ENCODE peak calls at places on chromosomes 3 and 15, in four cellular contexts. O is GM12878, M is HepG2, L is K562. D is an unnamed sample.

GRCh38 chr3:132283440-132283839 is 33.8 kb upstream of the ACP3 start:
- DNase-seq in O (no peak), M (no peak), L (no peak), D (no peak)

GRCh38 chr15:22904736-22905135 is 66.3 kb downstream of the NIPA2 start:
- DNase-seq in O (no peak), M (no peak), L (no peak), D (no peak)

GRCh38 chr3:103532986-103533385 is 1098.2 kb downstream of the ZPLD1 start:
- DNase-seq in O (no peak), M (no peak), L (no peak), D (no peak)

GRCh38 chr3:8938021-8938420 is 25.3 kb downstream of the RAD18 start:
- DNase-seq in O (no peak), M (peak; percentile 45), L (no peak), D (peak; percentile 6)

GRCh38 chr15:68578175-68578959 is 426 bp upstream of the CORO2B start:
- DNase-seq in O (no peak), M (no peak), L (no peak), D (peak; percentile 48)

GRCh38 chr3:115478359-115478758 is 145.0 kb upstream of the GAP43 start:
- DNase-seq in O (no peak), M (no peak), L (no peak), D (no peak)

GRCh38 chr3:47601310-47601709 is 22.6 kb upstream of the CSPG5 start:
- DNase-seq in O (no peak), M (no peak), L (no peak), D (no peak)

GRCh38 chr3:87260270-87260669 is 16.1 kb downstream of the POU1F1 start:
- DNase-seq in O (no peak), M (peak; percentile 39), L (peak; percentile 12), D (peak; percentile 26)

GRCh38 chr3:44355634-44356033 is 17.1 kb downstream of the TCAIM start:
- DNase-seq in O (no peak), M (peak; percentile 9), L (peak; percentile 23), D (no peak)

GRCh38 chr3:44363591-44363990 is 25.0 kb downstream of the TCAIM start:
- DNase-seq in O (no peak), M (peak; percentile 82), L (no peak), D (no peak)

GRCh38 chr3:44353355-44353924 is 14.9 kb downstream of the TCAIM start:
- DNase-seq in O (no peak), M (no peak), L (no peak), D (no peak)

GRCh38 chr3:44359146-44359751 is 20.7 kb downstream of the TCAIM start:
- DNase-seq in O (no peak), M (peak; percentile 96), L (no peak), D (no peak)
- TF ChIP-seq TARDBP in O (no peak), M (peak; percentile 79), L (no peak), D (no peak)

GRCh38 chr3:192918275-192918588 is 576 bp upstream of the MB21D2 start:
- DNase-seq in O (no peak), M (no peak), L (no peak), D (no peak)

GRCh38 chr3:192915724-192916123 is 1.9 kb downstream of the MB21D2 start:
- DNase-seq in O (no peak), M (no peak), L (no peak), D (no peak)

GRCh38 chr3:192917258-192917507 is 473 bp downstream of the MB21D2 start:
- DNase-seq in O (no peak), M (no peak), L (no peak), D (no peak)

GRCh38 chr3:192916455-192917257 is 1.0 kb downstream of the MB21D2 start:
- DNase-seq in O (no peak), M (peak; percentile 24), L (no peak), D (peak; percentile 33)

DNA sequence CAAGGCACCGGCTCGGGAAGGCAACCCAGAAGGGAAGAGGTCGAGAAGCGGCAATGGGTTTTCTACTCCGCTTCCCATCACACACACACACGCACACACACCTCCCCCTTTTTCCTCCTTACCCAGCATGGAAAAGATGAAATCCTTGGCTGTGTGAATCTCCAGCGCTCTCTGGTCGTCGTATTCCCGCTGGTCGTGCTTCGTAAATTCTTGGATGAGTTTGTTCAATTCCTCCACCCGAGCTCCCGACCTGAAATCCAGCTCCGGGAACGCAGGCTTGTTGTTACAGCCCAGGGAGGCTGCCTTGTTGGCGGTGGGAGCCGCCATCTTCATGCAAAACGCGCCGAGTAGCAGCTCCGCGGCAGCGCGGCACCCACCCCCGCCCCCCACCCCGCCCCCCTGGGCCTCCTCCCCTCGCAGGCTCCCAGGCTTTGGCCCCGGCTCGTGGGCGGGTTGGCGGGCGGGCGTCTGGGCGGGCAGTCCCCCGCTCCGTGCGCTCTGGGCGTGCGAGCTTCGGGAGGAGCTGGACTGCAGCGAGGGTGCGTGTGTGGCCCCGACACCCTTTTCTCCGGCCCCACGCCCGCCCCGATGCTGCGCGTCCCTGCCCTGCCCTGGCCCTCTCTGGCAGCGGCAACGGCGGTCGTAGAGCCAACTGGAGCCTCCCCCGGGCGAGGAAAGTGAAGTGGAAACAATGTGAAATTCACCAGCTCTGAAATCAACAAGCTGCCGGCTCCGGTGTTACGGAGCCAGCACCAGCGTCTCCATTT is at the start of gene MB21D2:
- DNase-seq in O (no peak), M (peak; percentile 47), L (peak; percentile 46), D (peak; percentile 69)
- TF ChIP-seq TARDBP in O (no peak), M (no peak), L (no peak), D (no peak)

GRCh38 chr3:63877737-63878393 is 14.2 kb downstream of the ATXN7 start:
- DNase-seq in O (no peak), M (no peak), L (no peak), D (no peak)
- TF ChIP-seq TARDBP in O (no peak), M (no peak), L (no peak), D (no peak)

GRCh38 chr15:64878708-64879107 is 33.0 kb upstream of the ANKDD1A start:
- DNase-seq in O (no peak), M (no peak), L (no peak), D (no peak)
- TF ChIP-seq TARDBP in O (no peak), M (no peak), L (no peak), D (no peak)

GRCh38 chr15:70596354-70597055 is 166.9 kb downstream of the UACA start:
- DNase-seq in O (no peak), M (peak; percentile 89), L (no peak), D (no peak)
- TF ChIP-seq TARDBP in O (no peak), M (no peak), L (no peak), D (no peak)

DNA sequence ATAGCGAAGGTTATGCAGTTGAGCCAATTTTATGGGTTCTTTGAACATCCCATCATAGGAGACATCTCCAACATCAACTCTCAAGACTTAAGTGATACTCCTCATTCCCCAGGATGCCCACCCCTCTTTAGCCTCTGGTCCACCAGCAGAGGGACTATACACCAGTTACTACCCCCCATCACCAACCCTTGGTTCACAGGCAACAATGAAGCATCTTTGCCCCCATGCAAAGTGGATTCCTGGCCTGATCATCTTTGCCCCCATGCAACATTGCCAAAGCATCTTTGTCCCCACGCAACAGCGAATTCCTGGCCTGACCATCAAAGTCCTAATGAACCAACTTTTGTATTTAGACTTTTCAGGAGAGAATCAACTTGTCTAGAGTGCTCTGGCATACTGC is 19.1 kb downstream of the GPR15 start:
- DNase-seq in O (no peak), M (no peak), L (no peak), D (no peak)
- TF ChIP-seq TARDBP in O (no peak), M (no peak), L (no peak), D (no peak)

GRCh38 chr3:10665611-10666010 is 150.4 kb upstream of the SLC6A11 start:
- DNase-seq in O (no peak), M (no peak), L (no peak), D (no peak)
- TF ChIP-seq TARDBP in O (no peak), M (no peak), L (no peak), D (no peak)

DNA sequence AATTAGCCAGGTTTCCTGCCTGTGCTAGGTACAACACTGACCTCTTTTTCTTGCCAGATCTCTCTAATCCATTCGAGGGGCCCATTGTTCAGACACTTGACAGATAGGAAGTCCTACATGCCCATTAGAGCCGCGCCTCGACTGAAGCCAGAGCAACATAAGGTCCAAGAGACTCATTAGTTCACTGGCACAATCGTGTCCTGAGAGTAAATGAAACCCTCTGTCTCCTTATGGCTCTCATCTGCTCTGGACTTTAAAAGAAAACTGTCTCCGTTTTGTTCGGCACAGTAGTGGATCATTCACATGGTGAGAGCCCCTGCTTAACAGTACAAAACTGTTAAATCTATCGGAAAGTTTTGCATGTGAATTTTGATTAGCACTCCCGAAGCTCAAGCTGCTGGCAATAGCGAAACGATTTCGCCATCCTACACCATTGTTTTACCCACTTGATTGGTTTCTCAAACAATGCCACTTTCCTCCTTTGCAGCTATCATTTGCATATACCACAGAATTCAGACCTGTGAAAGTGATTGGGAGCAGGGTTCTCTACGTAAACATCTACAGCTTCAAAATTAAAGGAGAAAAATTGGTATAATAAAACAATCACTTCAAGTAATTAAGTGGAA is 19.0 kb upstream of the C15orf61 start:
- DNase-seq in O (no peak), M (no peak), L (no peak), D (no peak)
- TF ChIP-seq TARDBP in O (no peak), M (no peak), L (no peak), D (no peak)

D was measured in HEK293T.